ENCODE peak calls at places on chromosomes 11 and 22, in eight cellular contexts. C is endothelial cell, B is lower lobe of right lung, S is fibroblast of mammary gland, O is upper lobe of right lung, D is stomach, H is body of pancreas, Y is sigmoid colon. M is an unnamed sample.

GRCh38 chr22:43060213-43060612 is 29.0 kb downstream of the TTLL1 start:
- DNase-seq in C (peak), D (peak), S (peak), O (no peak), Y (no peak), H (peak), B (peak), M (peak)

GRCh38 chr22:18057568-18058209 is 20.1 kb upstream of the PEX26 start:
- DNase-seq in B (no peak), H (peak), S (peak), C (no peak), O (peak), D (peak), Y (peak), M (peak)

GRCh38 chr11:77993902-77994301 is 566 bp downstream of the INTS4 start:
- DNase-seq in B (no peak), S (no peak), H (no peak), C (no peak), D (no peak), O (no peak), Y (no peak), M (no peak)

GRCh38 chr11:117856892-117857291 is 19.6 kb downstream of the FXYD6 start:
- DNase-seq in D (peak), H (no peak), B (no peak), Y (peak), O (no peak), C (no peak), S (no peak), M (no peak)

GRCh38 chr22:23154461-23154860 is 9.2 kb downstream of the RAB36 start:
- DNase-seq in B (no peak), S (no peak), D (no peak), C (no peak), Y (no peak), H (no peak), O (no peak), M (no peak)

GRCh38 chr11:91790873-91791468 is 433.6 kb upstream of the FAT3 start:
- DNase-seq in D (no peak), S (no peak), C (no peak), O (no peak), Y (no peak), H (no peak), B (no peak), M (no peak)

GRCh38 chr11:57618438-57618837 is 21.0 kb downstream of the SERPING1 start:
- DNase-seq in B (no peak), D (no peak), C (no peak), S (no peak), H (no peak), Y (no peak), O (no peak), M (peak)

GRCh38 chr11:36577859-36578258 is 10.1 kb downstream of the RAG1 start:
- DNase-seq in O (no peak), Y (no peak), C (no peak), B (no peak), S (no peak), D (no peak), H (no peak), M (peak)

GRCh38 chr11:6249822-6250555 is 9.6 kb upstream of the CCKBR start:
- DNase-seq in D (peak), H (peak), S (peak), B (no peak), Y (no peak), O (peak), C (no peak), M (peak)

GRCh38 chr11:75524576-75525432 is 937 bp downstream of the GDPD5 start:
- DNase-seq in D (peak), H (peak), B (no peak), O (no peak), S (peak), C (no peak), Y (no peak), M (no peak)

GRCh38 chr11:110090466-110091026 is 2.6 kb upstream of the ZC3H12C start:
- DNase-seq in Y (no peak), O (no peak), C (no peak), B (no peak), S (no peak), H (no peak), D (no peak), M (no peak)

GRCh38 chr22:50182176-50183081 is 3.3 kb upstream of the TRABD start:
- DNase-seq in Y (no peak), H (peak), B (peak), S (no peak), D (peak), C (no peak), O (peak), M (no peak)

GRCh38 chr11:25793637-25794036 is 538.3 kb upstream of the ANO3 start:
- DNase-seq in S (no peak), D (no peak), B (no peak), O (no peak), H (no peak), C (no peak), Y (no peak), M (no peak)

GRCh38 chr22:30254307-30254706 is 7.7 kb upstream of the LIF start:
- DNase-seq in Y (no peak), S (no peak), H (no peak), D (no peak), O (no peak), C (no peak), B (no peak), M (no peak)

GRCh38 chr11:122045181-122045586 is 70.8 kb downstream of the BLID start:
- DNase-seq in C (no peak), B (no peak), S (peak), Y (no peak), H (no peak), O (no peak), D (no peak), M (peak)

GRCh38 chr11:42175203-42175602 is 715.8 kb upstream of the LRRC4C start:
- DNase-seq in B (no peak), D (no peak), O (no peak), C (no peak), Y (no peak), S (peak), H (no peak), M (peak)

GRCh38 chr22:46027219-46028068 is 50.5 kb upstream of the WNT7B start:
- DNase-seq in H (peak), D (peak), C (no peak), S (no peak), O (peak), B (peak), Y (peak), M (no peak)

GRCh38 chr11:117202386-117203068 is 3.4 kb downstream of the TAGLN start:
- DNase-seq in S (no peak), O (no peak), B (no peak), H (no peak), Y (no peak), D (no peak), C (no peak), M (no peak)

GRCh38 chr11:60872124-60872951 is 5.0 kb downstream of the ZP1 start:
- DNase-seq in Y (peak), C (no peak), B (peak), O (peak), H (no peak), D (peak), S (peak), M (peak)

GRCh38 chr22:23696326-23696851 is 5.6 kb downstream of the RGL4 start:
- DNase-seq in H (no peak), C (no peak), D (peak), S (no peak), B (peak), Y (no peak), O (peak), M (no peak)

GRCh38 chr22:20957691-20958440 is 9.2 kb upstream of the AIFM3 start:
- DNase-seq in H (no peak), S (peak), D (peak), O (peak), B (peak), Y (no peak), C (no peak), M (no peak)

GRCh38 chr11:118438314-118438931 is 2.1 kb downstream of the KMT2A start:
- DNase-seq in S (peak), C (peak), B (no peak), D (no peak), O (no peak), H (peak), Y (peak), M (peak)

GRCh38 chr11:78340530-78340929 is 77.1 kb downstream of the GAB2 start:
- DNase-seq in D (no peak), S (no peak), O (no peak), B (no peak), Y (no peak), H (no peak), C (no peak), M (no peak)

GRCh38 chr22:24474221-24474620 is 20.9 kb upstream of the UPB1 start:
- DNase-seq in S (peak), Y (no peak), O (no peak), C (no peak), D (no peak), H (no peak), B (no peak), M (peak)

GRCh38 chr11:61567286-61568061 is 13.4 kb downstream of the SYT7 start:
- DNase-seq in C (peak), O (peak), D (peak), Y (peak), H (peak), S (peak), B (peak), M (peak)

GRCh38 chr11:44955019-44955738 is 4.5 kb upstream of the TP53I11 start:
- DNase-seq in Y (peak), C (peak), D (peak), O (peak), B (peak), H (peak), S (peak), M (peak)

GRCh38 chr11:20337526-20338154 is 25.9 kb upstream of the HTATIP2 start:
- DNase-seq in Y (no peak), H (no peak), O (no peak), C (peak), D (no peak), B (no peak), S (peak), M (peak)

GRCh38 chr11:131246589-131247164 is 123.7 kb upstream of the NTM start:
- DNase-seq in C (peak), B (peak), D (peak), Y (no peak), O (peak), S (peak), H (peak), M (peak)

GRCh38 chr11:33475999-33476398 is 218.8 kb downstream of the HIPK3 start:
- DNase-seq in C (no peak), H (peak), O (no peak), Y (no peak), B (no peak), S (peak), D (peak), M (peak)

GRCh38 chr11:64713031-64713780 is 9.8 kb downstream of the NRXN2 start:
- DNase-seq in D (peak), C (peak), H (peak), Y (no peak), O (peak), S (peak), B (peak), M (peak)

GRCh38 chr22:21044931-21045584 is 688 bp upstream of the LRRC74B start:
- DNase-seq in C (no peak), D (no peak), S (peak), B (peak), H (peak), Y (no peak), O (peak), M (no peak)

GRCh38 chr11:132158696-132159095 is 788.3 kb downstream of the NTM start:
- DNase-seq in S (peak), B (no peak), C (no peak), O (no peak), Y (no peak), D (no peak), H (no peak), M (peak)

GRCh38 chr11:130243816-130244215 is 70.9 kb downstream of the ZBTB44 start:
- DNase-seq in S (no peak), O (no peak), B (no peak), Y (no peak), C (no peak), H (no peak), D (no peak), M (no peak)

GRCh38 chr11:15912825-15913224 is 443.5 kb downstream of the SOX6 start:
- DNase-seq in S (no peak), D (no peak), Y (no peak), H (no peak), C (no peak), B (no peak), O (peak), M (no peak)

DNA sequence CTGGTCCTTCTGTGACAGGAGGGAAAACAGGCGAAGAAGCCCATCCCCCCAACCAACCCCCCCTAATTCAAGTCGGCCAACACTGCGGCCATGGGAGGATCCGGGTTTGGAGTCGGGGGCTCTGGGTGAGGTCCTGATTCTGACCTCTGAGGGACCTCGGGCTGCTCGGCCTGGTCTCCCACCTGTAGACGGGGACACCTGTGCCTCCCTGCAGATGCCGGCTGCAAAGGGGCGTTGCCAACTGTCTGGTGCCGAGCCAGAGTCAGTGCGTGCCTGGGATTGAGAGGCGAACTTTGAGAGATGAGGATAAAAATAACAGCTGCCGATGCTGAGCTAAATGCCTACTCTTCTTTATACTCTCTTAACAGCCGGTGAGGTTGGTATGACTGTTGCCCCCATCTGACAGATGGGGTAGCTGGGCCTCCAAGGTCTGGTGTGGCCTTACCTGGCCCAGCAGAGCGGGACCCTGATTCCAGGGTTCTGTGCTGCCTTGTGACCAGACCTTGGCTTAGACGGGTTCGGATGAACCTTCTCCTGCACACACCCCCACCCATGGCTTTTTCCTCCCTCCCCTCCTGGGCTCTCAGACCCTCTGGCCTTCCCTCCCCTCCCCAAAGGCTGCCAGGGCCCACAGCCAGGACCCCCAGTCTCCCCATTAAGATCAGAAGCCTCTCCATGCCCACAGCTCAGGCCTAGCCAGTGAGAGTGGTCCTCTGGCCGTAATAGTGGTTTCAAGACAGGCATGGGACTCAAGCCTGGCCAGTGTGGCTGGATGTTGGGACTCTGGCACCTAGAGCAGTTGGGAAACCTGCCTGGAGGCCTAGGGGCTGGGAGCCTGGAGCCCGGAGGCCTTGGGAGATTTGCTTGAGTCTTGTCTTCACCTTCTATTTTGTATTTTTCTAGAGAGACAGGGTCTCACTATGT is 41.7 kb downstream of the KCNJ4 start:
- DNase-seq in D (peak), O (peak), Y (peak), C (no peak), B (peak), H (peak), S (no peak), M (no peak)
- TF ChIP-seq CTCF in D (no peak), O (no peak), Y (no peak), C (no peak), B (no peak), H (no peak), S (no peak), M (no peak)

GRCh38 chr22:37330200-37331033 is 48.1 kb downstream of the CYTH4 start:
- DNase-seq in D (peak), H (peak), S (peak), B (no peak), Y (no peak), O (peak), C (peak), M (peak)
- TF ChIP-seq CTCF in D (no peak), H (no peak), S (peak), B (no peak), Y (no peak), O (no peak), C (no peak), M (peak)

GRCh38 chr11:74388678-74389327 is 9.4 kb downstream of the PGM2L1 start:
- DNase-seq in S (peak), O (no peak), B (no peak), C (peak), Y (peak), H (peak), D (peak), M (peak)
- TF ChIP-seq CTCF in S (peak), O (peak), B (peak), C (peak), Y (peak), H (peak), D (peak), M (peak)

GRCh38 chr11:640021-640706 is 3.1 kb downstream of the DRD4 start:
- DNase-seq in S (no peak), B (no peak), D (no peak), C (no peak), H (no peak), O (no peak), Y (no peak), M (no peak)
- TF ChIP-seq CTCF in S (no peak), B (no peak), D (no peak), C (no peak), H (no peak), O (no peak), Y (no peak), M (no peak)

DNA sequence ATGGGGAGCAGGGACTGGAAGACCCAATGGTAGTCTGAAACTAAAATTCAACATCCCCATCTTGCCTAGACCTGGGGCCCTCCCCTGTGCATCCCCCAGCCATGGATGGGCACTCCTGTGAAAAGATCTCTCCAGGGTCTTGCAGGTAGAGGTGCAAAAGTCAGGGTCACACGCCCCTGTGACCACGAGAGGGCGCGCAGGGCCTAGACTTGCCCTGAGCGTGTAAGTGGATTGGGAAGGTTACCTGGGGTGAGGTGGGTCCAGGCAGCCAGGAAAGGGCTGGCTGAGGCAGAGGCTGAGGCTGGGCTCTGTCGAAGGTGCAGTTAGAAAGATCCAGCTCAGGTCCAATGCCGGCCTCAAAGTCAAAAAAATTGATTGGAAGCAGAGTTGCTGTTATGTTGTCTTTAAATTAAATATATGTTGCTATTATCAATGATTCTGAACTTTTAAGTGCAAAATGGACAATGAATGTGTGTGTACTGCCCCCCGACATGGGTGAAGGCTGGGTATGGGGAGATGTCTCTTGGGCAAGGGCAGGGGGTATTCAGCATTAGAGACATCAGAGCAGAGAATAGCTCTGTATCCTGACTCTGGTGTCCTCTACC is 4.8 kb upstream of the POU2F3 start:
- DNase-seq in Y (no peak), S (peak), D (peak), B (peak), O (peak), H (peak), C (peak), M (peak)
- TF ChIP-seq CTCF in Y (peak), S (peak), D (peak), B (peak), O (peak), H (peak), C (peak), M (peak)